ENCODE peak calls at places on chromosome 1, in four cellular contexts. C, G, T and Q are unnamed samples.

GRCh38 chr1:47722101-47722500 is 275.1 kb downstream of the TRABD2B start:
- DNase-seq in C (no peak), G (no peak), T (no peak), Q (no peak)

GRCh38 chr1:42852608-42852980 is 6.2 kb downstream of the ZNF691 start:
- DNase-seq in T (no peak), C (peak; percentile 8), G (no peak), Q (no peak)

GRCh38 chr1:167618366-167618765 is 11.7 kb upstream of the RCSD1 start:
- DNase-seq in T (no peak), G (no peak), C (no peak), Q (no peak)

GRCh38 chr1:11147371-11147770 is 41.8 kb upstream of the ANGPTL7 start:
- DNase-seq in G (no peak), C (no peak), T (no peak), Q (no peak)

GRCh38 chr1:7223334-7224080 is 438.3 kb downstream of the CAMTA1 start:
- DNase-seq in T (no peak), G (no peak), C (peak; percentile 40), Q (no peak)

GRCh38 chr1:226814751-226815496 is 55.5 kb upstream of the PSEN2 start:
- DNase-seq in G (no peak), C (peak; percentile 96), T (no peak), Q (no peak)

GRCh38 chr1:15760520-15761211 is 2.1 kb downstream of the FBLIM1 start:
- DNase-seq in T (no peak), C (peak; percentile 90), G (no peak), Q (peak; percentile 54)

GRCh38 chr1:60989745-60990718 is 92.3 kb upstream of the NFIA start:
- DNase-seq in G (no peak), T (no peak), C (no peak), Q (no peak)

GRCh38 chr1:112581530-112582192 is 37.3 kb downstream of the ST7L start:
- DNase-seq in C (no peak), T (no peak), G (no peak), Q (no peak)

GRCh38 chr1:222970711-222971110 is 155.9 kb downstream of the DISP1 start:
- DNase-seq in G (no peak), C (no peak), T (no peak), Q (no peak)

GRCh38 chr1:216330262-216330661 is 93.0 kb downstream of the USH2A start:
- DNase-seq in T (no peak), G (no peak), C (peak; percentile 4), Q (no peak)

GRCh38 chr1:20413136-20413790 is 72.7 kb downstream of the CAMK2N1 start:
- DNase-seq in T (no peak), G (no peak), C (no peak), Q (no peak)

GRCh38 chr1:20409017-20409416 is 77.0 kb downstream of the CAMK2N1 start:
- DNase-seq in T (no peak), G (no peak), C (no peak), Q (no peak)

GRCh38 chr1:20409971-20410370 is 76.0 kb downstream of the CAMK2N1 start:
- DNase-seq in G (no peak), C (no peak), T (no peak), Q (no peak)

GRCh38 chr1:20411196-20411980 is 74.6 kb downstream of the CAMK2N1 start:
- DNase-seq in C (peak; percentile 84), T (peak; percentile 29), G (no peak), Q (peak; percentile 45)

GRCh38 chr1:20410555-20410954 is 75.5 kb downstream of the CAMK2N1 start:
- DNase-seq in C (no peak), G (no peak), T (no peak), Q (no peak)
- H2BK15ac ChIP-seq in C (no peak overlapping the region), G (no peak overlapping the region), T (no peak overlapping the region), Q (no peak overlapping the region)

DNA sequence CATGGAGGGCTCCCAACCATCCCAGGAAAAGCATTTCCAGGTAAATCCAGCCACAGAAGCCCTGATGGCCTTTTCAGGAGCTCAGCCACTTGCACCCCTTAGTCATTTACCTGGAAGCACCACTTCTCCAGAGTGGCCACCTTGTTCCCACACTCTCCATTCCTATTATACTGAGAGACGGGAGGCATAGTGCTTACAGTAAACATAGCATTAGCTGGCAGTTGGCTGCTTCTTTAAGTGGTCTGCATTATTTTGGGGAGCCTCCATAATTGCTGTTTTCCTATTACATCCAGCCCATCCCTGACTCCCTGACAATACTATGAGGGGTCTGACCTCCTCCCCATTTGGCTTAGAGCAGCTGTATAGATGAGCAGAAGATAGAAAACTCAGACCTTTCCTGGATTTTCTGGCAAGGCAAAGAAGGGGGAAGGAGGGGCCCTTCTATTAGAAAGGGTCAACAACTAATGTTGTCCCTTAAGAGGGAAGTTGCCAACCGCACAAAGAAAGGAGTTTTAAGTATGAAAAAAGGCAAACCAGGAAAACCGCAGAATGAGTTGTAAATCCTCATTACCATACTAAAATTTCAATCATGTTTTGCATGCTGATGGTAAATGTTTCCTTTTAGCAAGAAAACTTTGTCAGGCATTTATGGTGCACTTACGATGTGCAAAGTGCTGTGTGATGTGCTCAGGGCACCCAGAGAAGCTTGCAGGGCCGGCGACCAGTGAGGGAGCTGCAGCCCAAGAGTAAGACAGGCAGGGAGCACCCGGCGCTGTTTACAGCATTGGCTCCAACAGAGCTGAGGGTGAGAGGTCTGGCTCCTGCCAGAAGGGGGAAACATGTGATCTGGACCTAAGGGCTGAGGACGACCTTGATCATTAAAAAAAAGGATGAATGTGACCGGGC is 167.3 kb downstream of the ZZZ3 start:
- DNase-seq in G (no peak), T (peak; percentile 56), C (peak; percentile 72), Q (peak; percentile 87)
- H2BK12ac ChIP-seq in G (peak overlapping the region; percentile 3), T (peak overlapping the region; percentile 95), C (peak overlapping the region; percentile 8), Q (peak overlapping the region; percentile 77)

GRCh38 chr1:59601032-59601431 is 213.7 kb upstream of the HOOK1 start:
- DNase-seq in T (no peak), G (no peak), C (no peak), Q (peak; percentile 25)

GRCh38 chr1:59596956-59597355 is 217.8 kb upstream of the HOOK1 start:
- DNase-seq in C (no peak), G (no peak), T (no peak), Q (no peak)

GRCh38 chr1:59596432-59596831 is 218.3 kb upstream of the HOOK1 start:
- DNase-seq in T (no peak), G (no peak), C (peak; percentile 82), Q (no peak)

GRCh38 chr1:59595774-59596173 is 219.0 kb upstream of the HOOK1 start:
- DNase-seq in C (peak; percentile 57), T (no peak), G (no peak), Q (no peak)

DNA sequence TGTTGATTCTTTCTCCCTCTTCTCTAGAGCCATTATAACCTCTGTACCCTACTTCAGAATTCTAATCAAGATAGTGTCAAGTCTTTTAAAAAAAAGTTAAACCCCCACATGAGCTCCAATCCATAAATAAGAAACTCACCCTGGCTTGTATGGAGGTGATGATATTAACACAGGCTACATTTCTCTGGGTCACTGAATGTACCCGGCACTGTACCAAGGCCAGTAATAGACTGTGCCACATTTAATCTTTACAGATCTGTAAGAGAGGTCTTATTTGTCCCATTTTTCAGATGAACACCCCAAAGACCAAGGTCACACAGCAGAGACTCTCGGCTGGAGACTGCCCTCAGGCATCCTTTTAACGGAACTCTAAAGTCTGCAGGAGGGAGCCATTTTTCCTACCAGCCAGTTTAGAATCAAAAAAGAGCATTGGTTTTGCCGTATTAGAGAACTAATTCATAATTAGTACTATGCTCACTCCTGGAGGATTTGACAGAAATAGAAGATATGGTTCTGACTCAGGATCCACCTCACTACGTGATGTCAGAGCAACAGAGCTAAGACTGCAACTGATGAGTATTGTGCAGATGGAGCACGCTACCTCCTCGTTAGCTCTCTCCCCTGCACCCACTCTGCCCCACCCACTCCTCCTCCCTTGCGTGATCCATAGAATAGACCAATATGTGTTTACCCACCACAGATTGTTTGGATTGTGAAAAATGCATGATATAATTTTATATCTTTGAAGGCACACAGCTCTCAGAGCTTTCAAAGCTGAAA is 217.1 kb upstream of the HOOK1 start:
- DNase-seq in C (no peak), G (no peak), T (no peak), Q (no peak)
- H2BK15ac ChIP-seq in C (no peak overlapping the region), G (no peak overlapping the region), T (no peak overlapping the region), Q (no peak overlapping the region)

DNA sequence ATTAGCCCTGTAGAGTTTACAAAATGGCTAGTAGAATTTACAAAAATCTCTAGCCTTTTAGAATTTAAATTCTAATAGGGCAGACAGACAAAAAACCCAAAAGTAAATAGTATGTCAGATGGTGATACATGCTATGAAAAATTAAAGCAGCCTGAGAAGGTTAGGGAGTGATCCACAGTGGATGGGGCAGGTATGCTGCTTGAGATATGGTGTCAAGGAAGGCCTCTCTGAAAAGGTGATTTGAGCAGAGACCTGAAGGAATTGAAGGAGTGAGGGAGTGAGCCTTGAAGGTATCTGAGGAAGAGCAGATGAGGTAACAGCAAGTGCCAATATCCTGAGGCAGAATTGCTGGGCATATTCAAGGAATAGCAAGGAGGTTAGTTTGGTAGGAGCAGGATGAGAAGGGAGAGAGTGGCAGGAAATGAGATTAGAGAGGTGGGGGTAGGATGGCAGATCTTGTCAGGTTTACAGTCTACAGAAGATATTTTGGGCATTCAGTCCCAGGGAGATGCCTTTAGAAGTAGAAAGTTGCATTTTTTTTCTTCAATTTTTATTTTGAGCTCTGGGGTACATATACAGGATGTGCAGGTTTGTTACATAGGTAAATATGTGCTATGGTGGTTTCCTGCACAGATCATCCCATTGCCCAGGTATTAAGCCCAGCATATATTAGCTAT is 40.8 kb upstream of the DPH5 start:
- DNase-seq in T (no peak), G (no peak), C (no peak), Q (no peak)
- H2BK12ac ChIP-seq in T (no peak overlapping the region), G (no peak overlapping the region), C (no peak overlapping the region), Q (no peak overlapping the region)